ENCODE peak calls at places on chromosome 15, in four cellular contexts. S is mesendoderm, E is IMR-90, A is H9. J is an unnamed sample.

GRCh38 chr15:40377606-40378005 is 4.9 kb upstream of the KNSTRN start:
- DNase-seq in A (no peak), E (no peak), S (no peak), J (no peak)

GRCh38 chr15:89136818-89137772 is 48.8 kb downstream of the ABHD2 start:
- DNase-seq in E (peak; percentile 33), S (no peak), A (no peak), J (no peak)

GRCh38 chr15:76285241-76285825 is 25.9 kb downstream of the ETFA start:
- DNase-seq in A (no peak), E (peak; percentile 1), S (no peak), J (no peak)

GRCh38 chr15:40819048-40819447 is 9.5 kb downstream of the PPP1R14D start:
- DNase-seq in A (no peak), S (no peak), E (no peak), J (no peak)

GRCh38 chr15:74380361-74381189 is 13.1 kb upstream of the CYP11A1 start:
- DNase-seq in A (peak; percentile 31), S (no peak), E (no peak), J (no peak)

GRCh38 chr15:25435474-25436243 is 3.2 kb downstream of the UBE3A start:
- DNase-seq in E (peak; percentile 24), A (no peak), S (no peak), J (no peak)

GRCh38 chr15:48096813-48097212 is 24.0 kb upstream of the SLC24A5 start:
- DNase-seq in S (no peak), E (peak; percentile 88), A (no peak), J (no peak)

GRCh38 chr15:81955709-81956108 is 90.1 kb downstream of the MEX3B start:
- DNase-seq in S (no peak), E (peak; percentile 55), A (no peak), J (no peak)

GRCh38 chr15:68298882-68299381 is 21.4 kb downstream of the FEM1B start:
- DNase-seq in E (no peak), A (no peak), S (no peak), J (no peak)

GRCh38 chr15:21261396-21261964 is 178.8 kb downstream of the POTEB3 start:
- DNase-seq in S (no peak), E (no peak), A (no peak), J (no peak)

GRCh38 chr15:29331669-29332068 is 62.0 kb upstream of the NSMCE3 start:
- DNase-seq in E (no peak), S (no peak), A (no peak), J (no peak)

GRCh38 chr15:75349851-75350588 is 3.2 kb downstream of the NEIL1 start:
- DNase-seq in E (no peak), A (peak; percentile 20), S (no peak), J (no peak)

GRCh38 chr15:63196846-63197245 is 7.4 kb downstream of the RAB8B start:
- DNase-seq in A (no peak), E (no peak), S (no peak), J (no peak)

GRCh38 chr15:49428392-49429095 is 5.5 kb downstream of the FGF7 start:
- DNase-seq in E (peak; percentile 64), A (no peak), S (no peak), J (no peak)

GRCh38 chr15:79093352-79093935 is 2.9 kb upstream of the RASGRF1 start:
- DNase-seq in A (peak; percentile 10), S (no peak), E (no peak), J (peak; percentile 26)

GRCh38 chr15:81633889-81634288 is 259.9 kb upstream of the TMC3 start:
- DNase-seq in E (no peak), A (no peak), S (peak; percentile 28), J (no peak)

GRCh38 chr15:41505776-41506175 is 7.9 kb downstream of the LTK start:
- DNase-seq in A (no peak), S (no peak), E (no peak), J (no peak)

GRCh38 chr15:30905821-30906220 is 2.1 kb downstream of the FAN1 start:
- DNase-seq in S (peak; percentile 19), E (peak; percentile 18), A (no peak), J (no peak)

GRCh38 chr15:66854012-66854965 is 152.3 kb downstream of the SMAD6 start:
- DNase-seq in S (no peak), A (peak; percentile 42), E (no peak), J (peak; percentile 53)

GRCh38 chr15:63896336-63897115 is 62.8 kb upstream of the HERC1 start:
- DNase-seq in S (peak; percentile 60), A (no peak), E (peak; percentile 81), J (no peak)

GRCh38 chr15:29442532-29442931 is 172.9 kb upstream of the NSMCE3 start:
- DNase-seq in A (no peak), S (no peak), E (no peak), J (no peak)

GRCh38 chr15:86591158-86591557 is 511.5 kb downstream of the AGBL1 start:
- DNase-seq in S (no peak), A (no peak), E (no peak), J (no peak)

GRCh38 chr15:30065025-30065801 is 17.5 kb upstream of the GOLGA8J start:
- DNase-seq in E (peak; percentile 18), S (no peak), A (no peak), J (no peak)

GRCh38 chr15:95994418-95994817 is 336.1 kb upstream of the NR2F2 start:
- DNase-seq in S (peak; percentile 66), A (no peak), E (peak; percentile 82), J (no peak)

GRCh38 chr15:81265256-81265943 is 58.5 kb downstream of the STARD5 start:
- DNase-seq in E (no peak), S (no peak), A (no peak), J (no peak)

GRCh38 chr15:73369073-73369694 is 426 bp upstream of the HCN4 start:
- DNase-seq in E (no peak), A (no peak), S (no peak), J (peak; percentile 67)

GRCh38 chr15:38414351-38414750 is 39.6 kb upstream of the FAM98B start:
- DNase-seq in A (peak; percentile 56), S (peak; percentile 65), E (peak; percentile 75), J (peak; percentile 50)

GRCh38 chr15:96340611-96341464 is 10.3 kb downstream of the NR2F2 start:
- DNase-seq in A (peak; percentile 82), E (peak; percentile 73), S (peak; percentile 84), J (no peak)

GRCh38 chr15:57911247-57911646 is 154.3 kb downstream of the ALDH1A2 start:
- DNase-seq in E (no peak), S (no peak), A (no peak), J (no peak)

GRCh38 chr15:85289677-85290365 is 90.6 kb upstream of the AKAP13 start:
- DNase-seq in S (peak; percentile 38), A (no peak), E (peak; percentile 31), J (no peak)

GRCh38 chr15:68408526-68408925 is 23.4 kb downstream of the ITGA11 start:
- DNase-seq in E (no peak), S (no peak), A (no peak), J (peak; percentile 26)

GRCh38 chr15:85164841-85165466 is 183.3 kb downstream of the PDE8A start:
- DNase-seq in S (no peak), E (no peak), A (no peak), J (no peak)

GRCh38 chr15:56244237-56244810 is 645 bp upstream of the RFX7 start:
- DNase-seq in E (peak; percentile 67), S (peak; percentile 96), A (peak; percentile 93), J (peak; percentile 72)

GRCh38 chr15:88648357-88649214 is 9.8 kb downstream of the ISG20 start:
- DNase-seq in E (peak; percentile 46), A (no peak), S (no peak), J (peak; percentile 36)

GRCh38 chr15:69602921-69603320 is 150.3 kb downstream of the RPLP1 start:
- DNase-seq in A (no peak), S (no peak), E (no peak), J (no peak)

GRCh38 chr15:41772720-41773331 is 1.5 kb upstream of the MAPKBP1 start:
- DNase-seq in E (peak; percentile 80), A (peak; percentile 61), S (peak; percentile 86), J (no peak)

GRCh38 chr15:73915085-73915484 is 11.2 kb upstream of the LOXL1 start:
- DNase-seq in E (peak; percentile 43), S (no peak), A (no peak), J (no peak)

GRCh38 chr15:27465213-27465612 is 494.2 kb downstream of the GABRG3 start:
- DNase-seq in S (no peak), A (no peak), E (no peak), J (no peak)

GRCh38 chr15:38216763-38217162 is 35.9 kb upstream of the SPRED1 start:
- DNase-seq in A (no peak), S (no peak), E (peak; percentile 64), J (no peak)

GRCh38 chr15:93515256-93516044 is 426.4 kb upstream of the RGMA start:
- DNase-seq in E (no peak), S (peak; percentile 16), A (no peak), J (no peak)
- H3K23ac ChIP-seq in E (no peak overlapping the region), S (no peak overlapping the region), A (no peak overlapping the region), J (no peak overlapping the region)

DNA sequence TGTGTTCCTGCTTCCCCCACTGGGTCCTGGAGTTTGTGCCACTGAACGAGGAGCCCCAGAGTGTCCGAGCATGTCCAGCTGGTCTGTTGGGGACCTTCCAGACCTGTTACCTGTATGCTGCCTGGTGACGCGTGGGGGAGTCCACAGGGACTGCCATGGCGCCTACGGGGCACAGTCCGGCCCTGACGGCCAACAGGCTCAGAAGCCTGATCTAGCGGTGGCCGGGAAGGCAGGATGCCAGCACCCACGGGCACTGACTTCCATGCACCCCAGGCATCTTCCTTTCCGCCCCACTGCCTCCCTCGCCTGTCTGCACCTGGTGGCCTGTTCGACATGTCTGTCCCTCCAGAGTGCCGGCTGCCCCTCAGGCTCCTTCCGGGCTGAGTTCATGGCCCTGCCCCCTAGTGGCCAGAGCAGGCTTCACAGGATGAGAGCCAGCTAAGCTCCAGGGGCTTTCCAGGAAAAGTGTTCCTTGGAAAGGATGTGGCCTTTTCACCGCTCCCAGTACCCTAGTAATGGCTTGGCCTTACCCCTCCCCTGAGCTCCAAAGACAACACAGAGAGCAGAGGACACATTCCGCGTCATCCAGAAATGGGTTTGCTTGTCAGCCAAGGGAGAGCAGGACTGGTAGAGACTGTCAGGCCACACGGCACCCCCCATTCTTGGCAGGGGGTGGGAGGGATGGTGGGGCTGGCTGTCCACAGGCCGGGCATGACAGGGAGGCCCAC is 35.7 kb downstream of the NGRN start:
- DNase-seq in S (peak; percentile 91), E (peak; percentile 25), A (peak; percentile 94), J (peak; percentile 70)
- H3K23ac ChIP-seq in S (no peak overlapping the region), E (no peak overlapping the region), A (no peak overlapping the region), J (no peak overlapping the region)

DNA sequence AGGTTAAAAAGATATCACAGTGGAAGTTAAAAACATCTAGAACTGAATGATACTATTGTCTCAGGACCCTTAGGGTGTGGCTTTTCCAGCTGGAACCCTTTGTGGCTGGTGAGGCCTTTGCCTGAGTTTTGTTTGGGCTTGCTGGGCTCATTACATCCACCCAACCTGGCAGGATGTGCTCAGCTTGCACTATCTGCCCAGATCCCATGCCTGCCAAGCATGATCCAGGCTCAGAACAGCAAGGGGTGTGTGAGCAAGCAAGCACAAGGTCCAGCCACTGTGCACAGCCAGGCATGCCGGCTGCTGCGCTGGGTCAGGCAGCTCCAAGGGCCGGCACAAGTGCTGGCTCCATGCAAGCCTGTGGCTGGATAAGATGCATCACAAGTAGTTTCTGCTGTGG is 512.7 kb upstream of the CDIN1 start:
- DNase-seq in A (no peak), S (no peak), E (no peak), J (no peak)
- H3K23ac ChIP-seq in A (no peak overlapping the region), S (no peak overlapping the region), E (no peak overlapping the region), J (no peak overlapping the region)

DNA sequence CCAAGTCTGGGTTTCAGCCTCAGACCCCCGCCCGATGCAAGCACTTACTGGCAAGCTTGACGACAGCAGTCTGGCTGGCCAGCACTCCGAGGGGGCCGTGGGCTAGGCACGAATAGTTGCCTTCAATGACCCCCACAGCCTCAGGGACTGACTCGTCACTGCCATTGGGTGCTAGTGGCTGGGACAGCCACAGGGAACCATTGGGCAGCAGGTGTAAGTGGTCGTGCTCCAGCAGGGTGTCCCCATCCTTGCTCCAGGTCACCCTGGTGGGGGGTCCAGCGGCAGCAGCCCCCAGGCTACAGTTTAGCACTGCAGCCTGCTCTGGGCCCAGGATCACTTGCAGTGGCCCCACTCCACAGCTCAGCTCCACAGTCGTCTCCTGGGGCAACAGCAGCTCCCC is 11.8 kb downstream of the IGDCC4 start:
- DNase-seq in E (no peak), A (no peak), S (no peak), J (no peak)
- H3K23ac ChIP-seq in E (no peak overlapping the region), A (no peak overlapping the region), S (no peak overlapping the region), J (no peak overlapping the region)

J was measured in H1.